ENCODE peak calls at places on chromosome 18, in ten cellular contexts. M, U, E, K, A, Q, L, S, I and T are unnamed samples.

GRCh38 chr18:13428319-13428718 is 209.8 kb downstream of the LDLRAD4 start:
- DNase-seq in L (no peak), U (no peak), E (peak), Q (no peak), M (no peak), A (no peak), I (no peak), K (no peak), S (no peak), T (no peak)

GRCh38 chr18:35458677-35459441 is 38.9 kb downstream of the INO80C start:
- DNase-seq in I (peak), E (peak), M (no peak), L (peak), A (peak), U (peak), K (peak), S (no peak), Q (peak), T (no peak)

GRCh38 chr18:56550121-56550520 is 88.3 kb downstream of the TXNL1 start:
- DNase-seq in U (no peak), L (no peak), A (no peak), M (no peak), S (no peak), Q (no peak), I (no peak), E (no peak), K (peak), T (no peak)

GRCh38 chr18:3814840-3815239 is 364.9 kb downstream of the TGIF1 start:
- DNase-seq in I (no peak), E (peak), L (no peak), M (no peak), A (no peak), S (no peak), U (no peak), K (peak), Q (no peak), T (no peak)

GRCh38 chr18:42459873-42460272 is 504.8 kb downstream of the PIK3C3 start:
- DNase-seq in I (no peak), A (no peak), E (no peak), U (no peak), K (no peak), S (no peak), L (no peak), M (no peak), Q (no peak), T (no peak)

GRCh38 chr18:47898696-47899095 is 31.8 kb downstream of the SMAD2 start:
- DNase-seq in M (no peak), U (no peak), K (peak), S (no peak), E (no peak), I (no peak), Q (no peak), L (no peak), A (no peak), T (no peak)

GRCh38 chr18:55732227-55733106 is 144.5 kb upstream of the TCF4 start:
- DNase-seq in I (no peak), M (no peak), U (no peak), K (peak), Q (no peak), S (no peak), L (no peak), A (no peak), E (peak), T (no peak)

GRCh38 chr18:77811510-77811909 is 561.9 kb downstream of the GALR1 start:
- DNase-seq in M (no peak), I (peak), U (no peak), Q (no peak), A (no peak), S (no peak), K (no peak), E (no peak), L (no peak), T (no peak)

GRCh38 chr18:58606236-58606635 is 22.7 kb downstream of the ALPK2 start:
- DNase-seq in L (no peak), K (no peak), E (no peak), Q (no peak), A (no peak), I (no peak), M (no peak), S (no peak), U (no peak), T (no peak)

GRCh38 chr18:28411806-28412205 is 234.9 kb upstream of the CDH2 start:
- DNase-seq in S (no peak), K (peak), L (no peak), A (no peak), E (peak), I (no peak), U (no peak), Q (no peak), M (no peak), T (no peak)

GRCh38 chr18:27871731-27872130 is 305.2 kb downstream of the CDH2 start:
- DNase-seq in I (no peak), S (no peak), K (no peak), U (no peak), L (no peak), Q (no peak), A (no peak), M (no peak), E (no peak), T (no peak)

GRCh38 chr18:48022531-48023330 is 92.3 kb upstream of the SMAD2 start:
- DNase-seq in Q (peak), M (peak), S (no peak), K (peak), I (no peak), E (peak), A (peak), U (no peak), L (peak), T (no peak)

GRCh38 chr18:62179213-62179612 is 7.6 kb downstream of the PIGN start:
- DNase-seq in E (no peak), S (no peak), A (no peak), M (peak), K (no peak), I (no peak), U (no peak), Q (no peak), L (no peak), T (no peak)

GRCh38 chr18:72700961-72701710 is 157.0 kb upstream of the CBLN2 start:
- DNase-seq in K (peak), M (no peak), U (no peak), Q (peak), E (peak), I (no peak), L (no peak), A (no peak), S (no peak), T (no peak)

GRCh38 chr18:2441544-2441943 is 129.8 kb downstream of the METTL4 start:
- DNase-seq in S (no peak), K (no peak), A (no peak), L (no peak), E (peak), M (no peak), I (no peak), U (peak), Q (no peak), T (no peak)

GRCh38 chr18:61948196-61948800 is 55.5 kb upstream of the RNF152 start:
- DNase-seq in K (peak), S (no peak), U (no peak), I (no peak), M (no peak), A (no peak), L (no peak), E (peak), Q (no peak), T (no peak)

GRCh38 chr18:73986711-73987110 is 160.9 kb downstream of the FBXO15 start:
- DNase-seq in U (no peak), K (no peak), Q (no peak), L (no peak), A (no peak), I (no peak), E (peak), S (no peak), M (no peak), T (no peak)

GRCh38 chr18:13608791-13609552 is 117.4 kb downstream of the FAM210A start:
- DNase-seq in M (peak), A (no peak), S (no peak), U (no peak), K (no peak), E (no peak), Q (no peak), I (no peak), L (peak), T (no peak)

GRCh38 chr18:63216497-63216896 is 103.1 kb downstream of the BCL2 start:
- DNase-seq in K (no peak), A (no peak), L (no peak), I (no peak), M (no peak), U (no peak), S (no peak), E (no peak), Q (no peak), T (no peak)

GRCh38 chr18:48792611-48793368 is 158.0 kb downstream of the SMAD7 start:
- DNase-seq in I (no peak), K (no peak), A (no peak), L (no peak), M (no peak), U (no peak), S (no peak), Q (no peak), E (no peak), T (no peak)

GRCh38 chr18:22169011-22169888 is at the start of gene GATA6:
- DNase-seq in Q (peak), A (peak), S (no peak), E (peak), L (peak), K (peak), U (peak), I (peak), M (no peak), T (peak)

GRCh38 chr18:33123852-33124251 is 316.7 kb downstream of the CCDC178 start:
- DNase-seq in M (no peak), A (no peak), K (no peak), U (no peak), L (no peak), Q (no peak), S (no peak), E (no peak), I (no peak), T (no peak)

GRCh38 chr18:3281456-3282400 is 19.8 kb downstream of the MYL12B start:
- DNase-seq in M (peak), A (no peak), U (peak), Q (peak), K (peak), E (peak), S (no peak), I (no peak), L (no peak), T (no peak)

GRCh38 chr18:48153641-48154481 is 223.4 kb upstream of the SMAD2 start:
- DNase-seq in I (no peak), U (no peak), A (no peak), S (no peak), Q (no peak), L (no peak), E (peak), K (peak), M (no peak), T (no peak)

GRCh38 chr18:23301971-23302370 is 151.1 kb upstream of the RIOK3 start:
- DNase-seq in U (no peak), Q (no peak), I (no peak), L (no peak), A (no peak), E (no peak), K (no peak), S (no peak), M (peak), T (no peak)

GRCh38 chr18:45850021-45850420 is 24.5 kb downstream of the SIGLEC15 start:
- DNase-seq in S (no peak), K (no peak), A (no peak), E (no peak), M (no peak), L (no peak), U (no peak), I (no peak), Q (no peak), T (no peak)

GRCh38 chr18:49340446-49340845 is 120.0 kb downstream of the DYM start:
- DNase-seq in I (no peak), U (no peak), K (peak), A (no peak), S (no peak), Q (no peak), M (no peak), E (peak), L (no peak), T (no peak)

GRCh38 chr18:10169064-10169562 is 255.3 kb downstream of the VAPA start:
- DNase-seq in M (no peak), Q (no peak), U (no peak), A (no peak), I (peak), E (peak), S (no peak), K (peak), L (no peak), T (no peak)

GRCh38 chr18:65568866-65569265 is 181.9 kb upstream of the CDH7 start:
- DNase-seq in M (no peak), L (no peak), K (no peak), S (no peak), U (no peak), A (no peak), Q (no peak), E (no peak), I (no peak), T (no peak)

GRCh38 chr18:58819051-58819450 is 45.6 kb upstream of the ZNF532 start:
- DNase-seq in K (no peak), M (peak), Q (no peak), A (no peak), U (no peak), I (no peak), L (peak), S (no peak), E (no peak), T (no peak)

GRCh38 chr18:35597758-35598157 is 16.2 kb downstream of the GALNT1 start:
- DNase-seq in E (no peak), S (no peak), I (no peak), L (no peak), A (no peak), U (no peak), Q (no peak), K (no peak), M (no peak), T (no peak)

GRCh38 chr18:43596106-43596712 is 318.9 kb upstream of the SYT4 start:
- DNase-seq in E (peak), S (no peak), K (peak), U (no peak), Q (peak), M (peak), L (no peak), A (no peak), I (no peak), T (no peak)

GRCh38 chr18:31185551-31185950 is 22.9 kb upstream of the DSC1 start:
- DNase-seq in I (no peak), S (no peak), M (no peak), E (peak), K (no peak), L (no peak), Q (no peak), U (no peak), A (no peak), T (no peak)

GRCh38 chr18:12934454-12935071 is 13.2 kb upstream of the SEH1L start:
- DNase-seq in I (peak), M (peak), Q (peak), U (peak), S (peak), K (peak), E (peak), A (peak), L (peak), T (peak)

GRCh38 chr18:5297582-5297981 is 2.1 kb upstream of the ZBTB14 start:
- DNase-seq in E (no peak), M (no peak), K (no peak), L (no peak), I (no peak), U (no peak), A (no peak), Q (no peak), S (no peak), T (no peak)

GRCh38 chr18:22627506-22627905 is 209.8 kb upstream of the CTAGE1 start:
- DNase-seq in S (no peak), I (no peak), K (peak), E (no peak), M (no peak), A (no peak), L (no peak), U (no peak), Q (no peak), T (no peak)

DNA sequence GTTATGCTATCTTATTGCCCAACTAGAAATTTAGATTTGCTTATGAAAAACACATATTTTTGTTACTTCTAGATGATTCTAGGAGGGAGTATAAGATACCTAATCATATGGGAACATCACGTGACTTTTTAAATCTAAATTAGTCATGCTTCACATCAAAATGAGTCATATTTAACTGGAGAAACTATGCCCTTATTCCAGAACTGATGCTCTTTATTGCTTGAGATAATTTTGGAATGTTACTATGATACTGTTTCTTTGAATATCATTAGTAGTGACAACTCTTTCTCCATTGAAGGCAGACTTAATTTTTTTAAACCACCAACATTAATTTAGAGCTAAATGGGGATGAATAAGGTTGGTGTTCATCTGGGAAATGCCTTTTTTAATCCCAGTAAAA is 19.9 kb upstream of the ELAC1 start:
- DNase-seq in K (peak), Q (no peak), M (no peak), S (no peak), E (peak), A (no peak), L (no peak), U (no peak), I (no peak), T (no peak)
- TF ChIP-seq CTCF in K (no peak), Q (no peak), M (no peak), S (no peak), E (no peak), A (no peak), L (no peak), U (no peak), I (no peak), T (no peak)

GRCh38 chr18:79951545-79952456 is at the start of gene SLC66A2:
- DNase-seq in U (peak), K (peak), I (peak), Q (peak), M (peak), E (peak), A (peak), S (peak), L (peak), T (peak)
- TF ChIP-seq CTCF in U (no peak), K (peak), I (no peak), Q (no peak), M (peak), E (no peak), A (no peak), S (no peak), L (no peak), T (peak)

GRCh38 chr18:26181343-26181826 is 44.9 kb upstream of the TAF4B start:
- DNase-seq in U (no peak), A (no peak), K (no peak), M (peak), S (no peak), E (no peak), Q (no peak), I (no peak), L (no peak), T (no peak)

GRCh38 chr18:26190506-26190905 is 35.7 kb upstream of the TAF4B start:
- DNase-seq in I (no peak), A (no peak), K (no peak), S (peak), M (peak), L (peak), U (no peak), Q (no peak), E (no peak), T (no peak)

DNA sequence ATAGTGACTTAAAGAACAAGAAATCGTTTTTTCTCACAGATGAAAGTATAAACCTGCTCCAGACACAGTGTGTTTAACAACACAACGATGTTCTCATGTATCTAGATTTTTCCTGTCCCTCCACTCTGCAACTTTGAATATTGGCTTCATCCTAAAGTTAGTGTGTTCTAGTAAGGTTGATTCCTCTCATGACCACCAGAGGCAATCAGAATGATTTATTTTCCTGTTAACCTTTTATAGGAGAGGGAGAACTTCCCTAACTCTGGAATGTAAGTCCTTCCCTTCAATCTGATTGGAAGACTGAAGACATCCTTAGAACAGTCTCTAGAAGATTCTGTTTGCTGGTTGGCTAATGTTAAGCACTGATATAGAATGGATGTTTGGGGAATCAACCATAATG is 41.0 kb upstream of the TAF4B start:
- DNase-seq in S (no peak), K (peak), A (no peak), L (no peak), I (no peak), M (no peak), U (peak), Q (no peak), E (no peak), T (no peak)
- TF ChIP-seq CTCF in S (peak), K (no peak), A (peak), L (no peak), I (no peak), M (peak), U (peak), Q (no peak), E (no peak), T (peak)

DNA sequence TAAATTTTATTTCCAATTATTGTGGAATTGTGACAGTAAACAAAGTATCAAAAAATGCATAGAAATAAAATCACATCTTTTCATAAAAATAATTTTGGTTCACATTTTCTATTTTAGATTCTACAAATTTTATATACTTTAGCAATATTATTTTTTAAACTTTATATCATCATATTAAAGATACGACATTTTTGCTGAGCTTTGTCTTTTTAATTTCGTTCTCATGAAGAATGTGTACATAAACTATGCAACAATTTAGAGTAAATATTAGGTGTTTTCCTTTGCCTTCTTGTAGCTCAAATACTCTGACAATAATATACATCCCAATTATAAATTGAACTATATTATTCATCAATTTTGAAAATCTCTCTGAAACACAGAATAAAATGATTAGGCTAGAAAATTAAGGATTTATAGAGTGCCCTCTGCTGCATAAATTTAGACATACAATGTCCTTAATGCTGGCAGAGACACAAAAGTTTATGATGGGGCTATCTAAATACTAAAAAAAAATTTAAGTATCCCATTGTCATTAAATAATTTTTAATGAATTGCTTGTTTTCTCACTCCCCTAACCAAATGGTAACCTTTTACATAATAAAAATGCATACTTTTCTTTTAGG is 45.7 kb downstream of the CCDC102B start:
- DNase-seq in L (no peak), K (peak), E (peak), S (no peak), U (no peak), I (no peak), Q (no peak), A (no peak), M (no peak), T (no peak)
- TF ChIP-seq CTCF in L (no peak), K (peak), E (peak), S (no peak), U (peak), I (no peak), Q (peak), A (no peak), M (peak), T (peak)

DNA sequence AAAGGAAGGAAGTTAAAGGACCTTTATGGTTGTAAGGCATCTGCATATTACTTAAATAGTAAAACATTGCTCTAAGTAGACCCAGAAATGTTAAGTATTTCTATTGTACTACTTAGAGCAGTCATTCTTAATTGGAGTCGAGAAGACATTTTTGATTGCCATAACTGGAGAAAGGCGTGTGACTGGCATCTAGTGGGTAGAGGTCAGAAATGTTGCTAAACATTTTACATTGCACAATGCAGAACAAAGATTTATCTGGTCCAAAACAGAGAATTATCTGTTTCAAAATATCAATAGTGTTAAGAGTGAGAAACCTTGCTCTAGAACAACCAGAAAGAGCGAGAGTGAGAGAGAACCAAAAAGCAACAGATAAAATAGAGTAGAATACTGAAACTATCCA is 23.3 kb upstream of the ROCK1 start:
- DNase-seq in K (peak), U (no peak), E (no peak), A (no peak), S (no peak), M (peak), Q (no peak), L (peak), I (no peak), T (no peak)
- TF ChIP-seq CTCF in K (peak), U (peak), E (peak), A (no peak), S (peak), M (peak), Q (peak), L (peak), I (no peak), T (no peak)